ENCODE peak calls at places on chromosomes 4 and X, in nine cellular contexts. G is BJ, F is IMR-90, W is foreskin fibroblast, J is fibroblast of lung, R is bronchial epithelial cell, L is Calu3, A is thoracic aorta, N is tibial nerve. H is an unnamed sample.

GRCh38 chrX:101415180-101416130 is 7.4 kb downstream of the HNRNPH2 start:
- DNase-seq in G (no peak), F (peak), W (peak), J (peak), R (peak), L (peak), A (no peak), N (no peak), H (peak)

GRCh38 chr4:132180020-132180427 is 969.1 kb upstream of the PCDH10 start:
- DNase-seq in G (peak), F (peak), W (peak), J (peak), R (peak), L (no peak), A (no peak), N (no peak), H (peak)

GRCh38 chr4:110197421-110198398 is 705 bp downstream of the ELOVL6 start:
- DNase-seq in G (no peak), F (peak), W (peak), J (peak), R (no peak), L (peak), A (no peak), N (no peak), H (peak)

GRCh38 chr4:7358100-7358735 is 76.5 kb downstream of the PSAPL1 start:
- DNase-seq in G (peak), F (peak), W (peak), J (peak), R (peak), L (peak), A (peak), N (no peak), H (peak)

GRCh38 chr4:32569844-32570243 is 1849.7 kb downstream of the PCDH7 start:
- DNase-seq in G (no peak), F (no peak), W (no peak), J (no peak), R (no peak), L (no peak), A (no peak), N (no peak), H (no peak)

GRCh38 chrX:10892605-10893225 is 218.4 kb upstream of the HCCS start:
- DNase-seq in G (peak), F (peak), W (no peak), J (peak), R (no peak), L (no peak), A (no peak), N (no peak), H (no peak)

GRCh38 chr4:95545526-95545925 is 3.2 kb downstream of the UNC5C start:
- DNase-seq in G (no peak), F (no peak), W (no peak), J (no peak), R (no peak), L (no peak), A (no peak), N (no peak), H (no peak)

GRCh38 chrX:53049127-53049517 is 533 bp downstream of the GPR173 start:
- DNase-seq in G (no peak), F (no peak), W (peak), J (no peak), R (no peak), L (no peak), A (no peak), N (no peak), H (no peak)

GRCh38 chr4:26866203-26866602 is 5.6 kb downstream of the STIM2 start:
- DNase-seq in G (no peak), F (no peak), W (no peak), J (no peak), R (no peak), L (no peak), A (no peak), N (no peak), H (no peak)

GRCh38 chr4:157664726-157665125 is 444.2 kb downstream of the GRIA2 start:
- DNase-seq in G (peak), F (peak), W (peak), J (peak), R (peak), L (no peak), A (no peak), N (no peak), H (peak)

DNA sequence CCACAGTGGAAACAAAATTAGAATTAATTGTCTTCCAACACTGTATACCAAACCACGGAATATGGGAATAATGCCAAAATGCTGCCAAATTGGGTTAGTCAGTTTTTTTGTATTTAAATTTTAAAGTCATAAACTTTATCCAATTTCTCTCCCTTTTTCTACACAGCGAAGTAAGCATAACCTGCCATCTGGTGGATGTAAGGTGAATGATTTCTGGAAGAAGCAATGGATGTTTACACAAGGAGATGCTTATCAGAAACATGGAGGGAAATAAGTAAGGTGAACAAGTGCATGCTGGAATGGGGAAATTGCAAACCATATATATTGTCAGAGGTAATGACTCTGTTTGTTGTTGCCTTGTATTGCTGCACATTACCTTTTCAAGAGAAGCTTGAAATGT is 691.9 kb downstream of the TECRL start:
- DNase-seq in G (no peak), F (no peak), W (no peak), J (no peak), R (peak), L (peak), A (no peak), N (no peak), H (no peak)
- TF ChIP-seq CTCF in G (no peak), F (peak), W (no peak), J (no peak), R (no peak), L (no peak), A (no peak), N (no peak), H (no peak)

DNA sequence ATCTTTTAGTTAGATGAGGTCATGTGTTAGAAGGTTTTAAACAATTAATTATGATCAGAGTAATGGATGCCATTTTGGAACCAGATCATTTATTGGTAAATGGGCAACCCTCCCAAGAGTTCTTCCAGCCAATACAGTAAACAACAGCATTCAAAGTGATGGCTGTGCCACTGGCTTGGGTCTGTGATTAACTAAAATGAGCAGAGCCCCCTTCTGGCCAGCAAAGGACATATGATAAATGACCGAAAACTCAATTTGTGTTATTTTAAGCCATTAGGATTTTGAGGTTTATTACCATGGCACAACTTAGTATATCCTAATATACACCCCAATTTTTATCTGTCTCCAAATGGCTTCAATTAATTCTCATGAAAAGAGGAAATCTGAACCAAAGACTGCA is 90.8 kb upstream of the NPFFR2 start:
- DNase-seq in G (no peak), F (peak), W (no peak), J (peak), R (peak), L (peak), A (no peak), N (no peak), H (peak)
- TF ChIP-seq CTCF in G (peak), F (peak), W (peak), J (no peak), R (peak), L (no peak), A (no peak), N (no peak), H (peak)

GRCh38 chrX:79270401-79270800 is 96.7 kb downstream of the ITM2A start:
- DNase-seq in G (no peak), F (no peak), W (peak), J (no peak), R (no peak), L (peak), A (no peak), N (no peak), H (peak)
- TF ChIP-seq CTCF in G (no peak), F (no peak), W (no peak), J (no peak), R (no peak), L (no peak), A (no peak), N (no peak), H (peak)

GRCh38 chr4:124712417-124713212 is at the start of gene ANKRD50:
- DNase-seq in G (peak), F (peak), W (peak), J (peak), R (peak), L (peak), A (peak), N (peak), H (peak)

GRCh38 chr4:124710253-124710849 is 2.2 kb downstream of the ANKRD50 start:
- DNase-seq in G (no peak), F (peak), W (peak), J (peak), R (peak), L (no peak), A (no peak), N (no peak), H (no peak)

GRCh38 chr4:124710911-124711310 is 1.6 kb downstream of the ANKRD50 start:
- DNase-seq in G (no peak), F (no peak), W (peak), J (peak), R (no peak), L (no peak), A (no peak), N (no peak), H (no peak)

GRCh38 chr4:124711469-124712416 is 789 bp downstream of the ANKRD50 start:
- DNase-seq in G (peak), F (peak), W (peak), J (peak), R (peak), L (peak), A (no peak), N (peak), H (peak)

GRCh38 chr4:124713213-124713592 is 671 bp upstream of the ANKRD50 start:
- DNase-seq in G (peak), F (peak), W (peak), J (peak), R (peak), L (peak), A (peak), N (peak), H (peak)
- TF ChIP-seq CTCF in G (peak), F (peak), W (peak), J (peak), R (peak), L (no peak), A (peak), N (peak), H (peak)

GRCh38 chr4:173924561-173924960 is 358.9 kb downstream of the FBXO8 start:
- DNase-seq in G (no peak), F (no peak), W (peak), J (peak), R (no peak), L (no peak), A (no peak), N (no peak), H (no peak)
- TF ChIP-seq CTCF in G (no peak), F (no peak), W (no peak), J (no peak), R (no peak), L (no peak), A (no peak), N (no peak), H (no peak)

GRCh38 chrX:17944833-17945497 is 83.9 kb upstream of the RAI2 start:
- DNase-seq in G (no peak), F (no peak), W (peak), J (no peak), R (peak), L (peak), A (no peak), N (no peak), H (peak)
- TF ChIP-seq CTCF in G (peak), F (peak), W (peak), J (peak), R (peak), L (peak), A (no peak), N (peak), H (peak)

GRCh38 chr4:78951862-78952472 is 12.7 kb upstream of the PAQR3 start:
- DNase-seq in G (no peak), F (peak), W (peak), J (peak), R (peak), L (peak), A (no peak), N (no peak), H (peak)

GRCh38 chr4:78956979-78957378 is 17.7 kb upstream of the PAQR3 start:
- DNase-seq in G (no peak), F (no peak), W (no peak), J (peak), R (no peak), L (no peak), A (no peak), N (no peak), H (no peak)

GRCh38 chr4:78953231-78953630 is 14.0 kb upstream of the PAQR3 start:
- DNase-seq in G (no peak), F (no peak), W (no peak), J (no peak), R (no peak), L (no peak), A (no peak), N (no peak), H (no peak)

GRCh38 chr4:78949735-78950134 is 10.5 kb upstream of the PAQR3 start:
- DNase-seq in G (no peak), F (no peak), W (peak), J (no peak), R (no peak), L (no peak), A (no peak), N (no peak), H (no peak)

DNA sequence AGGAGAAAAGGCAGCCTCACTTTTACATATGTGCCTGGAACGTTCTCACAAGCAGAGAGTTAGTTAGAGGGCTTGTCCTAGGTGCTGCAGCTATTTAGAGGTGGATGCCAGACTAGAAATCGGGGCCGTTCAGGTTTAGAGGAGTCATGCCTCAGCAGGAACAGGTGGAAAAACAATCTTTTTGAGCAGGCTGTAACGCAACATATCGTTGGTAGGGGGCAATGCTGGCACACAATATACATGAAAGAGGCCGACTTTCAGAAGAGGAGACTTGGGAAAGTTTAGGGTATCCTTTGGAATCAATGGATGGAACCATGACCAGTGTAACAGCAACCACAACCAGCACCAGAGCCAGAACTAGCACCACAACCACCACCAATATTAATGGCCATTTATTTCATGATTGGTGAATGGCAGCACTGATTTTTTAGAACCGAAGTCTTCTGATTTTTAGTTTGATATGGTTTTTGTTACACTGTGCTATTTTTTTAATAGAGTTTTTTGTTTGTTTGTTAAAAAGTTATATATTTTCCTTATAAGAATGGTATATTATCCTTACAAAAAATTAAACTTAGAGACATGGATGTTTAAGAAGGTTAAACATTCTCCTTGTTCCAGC is 14.9 kb upstream of the PAQR3 start:
- DNase-seq in G (no peak), F (no peak), W (peak), J (no peak), R (peak), L (peak), A (no peak), N (no peak), H (peak)
- TF ChIP-seq CTCF in G (peak), F (peak), W (peak), J (peak), R (peak), L (no peak), A (peak), N (peak), H (peak)

GRCh38 chrX:21766101-21766500 is 8.2 kb upstream of the SMPX start:
- DNase-seq in G (no peak), F (no peak), W (no peak), J (no peak), R (peak), L (no peak), A (no peak), N (no peak), H (peak)

DNA sequence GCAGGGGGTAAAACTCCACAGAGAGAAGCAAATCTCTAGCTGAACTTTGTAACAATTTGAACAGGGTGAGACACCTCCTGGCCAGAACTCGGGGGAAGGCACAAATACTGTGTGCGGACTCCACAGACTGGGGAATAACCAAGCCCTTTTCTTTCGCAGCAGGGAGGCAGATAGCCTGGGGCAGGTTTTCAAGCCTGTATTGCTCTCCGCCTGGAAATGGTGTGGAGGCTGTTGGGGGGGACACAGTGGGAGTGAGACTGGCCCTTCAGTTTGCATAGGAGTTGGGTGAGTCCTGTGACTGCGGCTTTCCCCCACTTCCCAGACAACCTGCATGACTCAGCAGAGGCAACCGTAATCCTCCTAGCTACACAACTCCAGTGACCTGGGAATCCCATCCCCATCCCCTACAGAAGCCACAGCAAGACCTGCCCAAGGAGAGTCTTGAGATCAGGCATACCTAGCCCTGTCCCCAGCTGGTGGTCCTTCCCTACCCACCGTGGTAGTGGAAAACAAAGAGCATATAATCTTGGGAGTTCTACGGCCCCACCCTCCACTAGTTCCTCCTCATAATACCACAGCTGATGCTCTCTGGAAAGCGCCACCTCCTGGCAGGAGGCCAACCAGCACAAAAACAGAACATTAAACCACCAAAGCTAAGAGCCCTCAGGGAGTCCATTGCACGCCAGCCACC is 12.9 kb upstream of the SMPX start:
- DNase-seq in G (no peak), F (no peak), W (no peak), J (peak), R (peak), L (peak), A (no peak), N (no peak), H (no peak)
- TF ChIP-seq CTCF in G (no peak), F (no peak), W (no peak), J (no peak), R (no peak), L (no peak), A (no peak), N (no peak), H (no peak)

H was measured in fibroblast of mammary gland.